ENCODE peak calls at places on chromosomes 1 and 21, in six cellular contexts. L is HFFc6, E is lower leg skin, A is GM23248, Q is nucleus accumbens, O is endothelial cell. U is an unnamed sample.
A peak's percentile ranks its signal among the peaks of the same experiment; 100 is the strongest.

GRCh38 chr1:243977104-243977503 is 74.0 kb upstream of the ZBTB18 start:
- DNase-seq in L (no peak), E (no peak), A (peak; percentile 7), Q (no peak), O (no peak), U (no peak)

GRCh38 chr1:72623299-72623708 is 341.0 kb upstream of the NEGR1 start:
- DNase-seq in L (peak; percentile 51), E (no peak), A (peak; percentile 61), Q (no peak), O (peak; percentile 13), U (peak; percentile 2)

GRCh38 chr1:222224576-222224975 is 323.3 kb downstream of the HHIPL2 start:
- DNase-seq in L (no peak), E (no peak), A (peak; percentile 33), Q (no peak), O (no peak), U (no peak)

GRCh38 chr1:154329152-154329521 is 3.8 kb downstream of the ATP8B2 start:
- DNase-seq in L (no peak), E (no peak), A (peak; percentile 43), Q (peak; percentile 44), O (peak; percentile 26), U (no peak)

GRCh38 chr1:109242387-109242786 is 7.0 kb upstream of the CELSR2 start:
- DNase-seq in L (no peak), E (peak; percentile 81), A (peak; percentile 59), Q (no peak), O (no peak), U (no peak)

GRCh38 chr21:37380349-37381323 is 14.1 kb downstream of the DYRK1A start:
- DNase-seq in L (no peak), E (no peak), A (no peak), Q (no peak), O (no peak), U (no peak)

GRCh38 chr21:46171996-46172862 is 12.0 kb downstream of the SPATC1L start:
- DNase-seq in L (no peak), E (peak; percentile 54), A (no peak), Q (no peak), O (no peak), U (no peak)

GRCh38 chr1:31417148-31417547 is 4.1 kb downstream of the SERINC2 start:
- DNase-seq in L (no peak), E (no peak), A (no peak), Q (no peak), O (no peak), U (no peak)

GRCh38 chr1:58033311-58033710 is 513.2 kb downstream of the OMA1 start:
- DNase-seq in L (no peak), E (no peak), A (no peak), Q (no peak), O (no peak), U (no peak)

GRCh38 chr21:36732217-36732616 is 33.3 kb downstream of the SIM2 start:
- DNase-seq in L (no peak), E (peak; percentile 63), A (no peak), Q (no peak), O (no peak), U (no peak)

GRCh38 chr1:88003255-88003654 is 674.6 kb downstream of the LMO4 start:
- DNase-seq in L (no peak), E (no peak), A (no peak), Q (no peak), O (no peak), U (no peak)

GRCh38 chr1:112817555-112818373 is 102.6 kb upstream of the PPM1J start:
- DNase-seq in L (no peak), E (no peak), A (no peak), Q (no peak), O (no peak), U (no peak)

GRCh38 chr1:230187290-230187689 is 120.3 kb downstream of the GALNT2 start:
- DNase-seq in L (no peak), E (peak; percentile 50), A (no peak), Q (no peak), O (no peak), U (no peak)

GRCh38 chr1:85707990-85708825 is at the start of gene ZNHIT6:
- DNase-seq in L (peak; percentile 97), E (peak; percentile 98), A (peak; percentile 99), Q (peak; percentile 81), O (peak; percentile 83), U (peak; percentile 74)

U was measured in H54.